ENCODE peak calls at places on chromosomes 12 and 14, in six cellular contexts. Z, H, W, J, C and B are unnamed samples.

GRCh38 chr14:103315368-103315911 is 18.6 kb upstream of the EIF5 start:
- DNase-seq in J (no peak), W (no peak), Z (peak), C (peak), H (peak), B (no peak)

GRCh38 chr14:77151245-77151644 is 9.7 kb upstream of the ZDHHC22 start:
- DNase-seq in J (no peak), C (no peak), W (no peak), Z (no peak), H (peak), B (no peak)

GRCh38 chr12:26198742-26199141 is 3.4 kb downstream of the SSPN start:
- DNase-seq in W (peak), Z (peak), J (no peak), H (peak), C (peak), B (no peak)

GRCh38 chr14:29144598-29144997 is 378.0 kb downstream of the FOXG1 start:
- DNase-seq in Z (no peak), H (no peak), C (no peak), J (no peak), W (no peak), B (no peak)

GRCh38 chr12:82473111-82473754 is 114.9 kb downstream of the METTL25 start:
- DNase-seq in C (no peak), J (no peak), W (no peak), Z (no peak), H (no peak), B (no peak)

GRCh38 chr12:64568313-64568712 is 42.0 kb upstream of the RASSF3 start:
- DNase-seq in W (no peak), Z (no peak), H (no peak), J (no peak), C (no peak), B (no peak)

GRCh38 chr12:64181504-64182291 is 40.4 kb downstream of the KICS2 start:
- DNase-seq in H (peak), C (peak), J (peak), W (peak), Z (peak), B (no peak)

GRCh38 chr14:75392686-75393641 is 34.9 kb upstream of the JDP2 start:
- DNase-seq in Z (no peak), W (no peak), H (no peak), C (no peak), J (no peak), B (no peak)

GRCh38 chr12:75908961-75909699 is 122.4 kb downstream of the PHLDA1 start:
- DNase-seq in Z (peak), W (peak), C (no peak), J (peak), H (peak), B (no peak)

GRCh38 chr12:123062682-123063426 is 82.4 kb downstream of the ARL6IP4 start:
- DNase-seq in W (no peak), H (peak), Z (peak), C (peak), J (peak), B (peak)

GRCh38 chr12:93908846-93909592 is 231.8 kb downstream of the CRADD start:
- DNase-seq in W (no peak), C (peak), H (peak), J (no peak), Z (peak), B (no peak)

GRCh38 chr14:93332032-93332852 is 594 bp downstream of the BTBD7 start:
- DNase-seq in H (peak), C (peak), J (peak), W (no peak), Z (peak), B (no peak)

GRCh38 chr12:123077298-123078113 is 73.4 kb downstream of the PITPNM2 start:
- DNase-seq in J (no peak), C (no peak), H (no peak), W (no peak), Z (no peak), B (no peak)

GRCh38 chr14:97697772-97698171 is 900.6 kb downstream of the VRK1 start:
- DNase-seq in H (no peak), C (no peak), W (no peak), J (no peak), Z (no peak), B (no peak)

GRCh38 chr12:112381421-112381897 is 772 bp downstream of the HECTD4 start:
- DNase-seq in Z (no peak), H (peak), W (no peak), C (peak), J (peak), B (no peak)

GRCh38 chr14:84420236-84420635 is 1109.7 kb upstream of the FLRT2 start:
- DNase-seq in C (no peak), J (no peak), Z (no peak), H (no peak), W (no peak), B (no peak)

GRCh38 chr12:92070054-92070863 is 75.4 kb downstream of the BTG1 start:
- DNase-seq in Z (no peak), C (no peak), H (no peak), J (peak), W (peak), B (no peak)

GRCh38 chr12:3772380-3772779 is 19.5 kb upstream of the CRACR2A start:
- DNase-seq in J (no peak), H (peak), Z (no peak), C (no peak), W (no peak), B (no peak)

GRCh38 chr12:54596526-54596946 is 8.1 kb upstream of the PPP1R1A start:
- DNase-seq in W (peak), Z (no peak), H (peak), C (peak), J (peak), B (peak)

GRCh38 chr12:82361461-82361915 is 3.2 kb downstream of the METTL25 start:
- DNase-seq in C (no peak), H (no peak), W (no peak), Z (no peak), J (no peak), B (no peak)

GRCh38 chr12:47776471-47777143 is 3.6 kb downstream of the SLC48A1 start:
- DNase-seq in H (no peak), C (no peak), W (no peak), J (no peak), Z (no peak), B (no peak)

GRCh38 chr12:19025582-19025981 is 104.0 kb upstream of the PLEKHA5 start:
- DNase-seq in H (no peak), W (no peak), C (no peak), Z (no peak), J (no peak), B (no peak)

GRCh38 chr14:75340921-75341320 is 62.3 kb downstream of the FOS start:
- DNase-seq in Z (peak), J (peak), H (peak), W (peak), C (no peak), B (peak)

GRCh38 chr12:67647547-67648305 is 819 bp upstream of the DYRK2 start:
- DNase-seq in C (peak), W (peak), J (peak), H (peak), Z (peak), B (peak)

GRCh38 chr14:102694530-102695171 is 82.6 kb upstream of the TRAF3 start:
- DNase-seq in J (peak), C (peak), W (peak), Z (no peak), H (peak), B (no peak)

GRCh38 chr14:61860294-61860918 is 98.2 kb downstream of the SNAPC1 start:
- DNase-seq in Z (no peak), W (no peak), C (peak), J (peak), H (peak), B (peak)

GRCh38 chr12:46494424-46494823 is 121.9 kb upstream of the SLC38A2 start:
- DNase-seq in H (no peak), J (no peak), Z (no peak), C (no peak), W (no peak), B (no peak)

GRCh38 chr12:1046727-1047126 is 55.7 kb downstream of the ERC1 start:
- DNase-seq in W (no peak), J (no peak), H (no peak), C (no peak), Z (no peak), B (peak)

GRCh38 chr14:32826404-32827082 is 112.1 kb upstream of the NPAS3 start:
- DNase-seq in J (no peak), W (no peak), Z (no peak), H (no peak), C (no peak), B (no peak)

GRCh38 chr12:6464531-6464930 is 5.9 kb downstream of the VAMP1 start:
- DNase-seq in Z (no peak), J (no peak), H (no peak), C (no peak), W (no peak), B (no peak)

GRCh38 chr14:77043177-77043983 is 14.9 kb upstream of the IRF2BPL start:
- DNase-seq in H (peak), W (peak), J (no peak), Z (peak), C (peak), B (no peak)

GRCh38 chr14:68705741-68706283 is 87.1 kb downstream of the ZFP36L1 start:
- DNase-seq in C (peak), J (no peak), Z (no peak), H (peak), W (peak), B (no peak)

GRCh38 chr12:132471011-132471857 is 18.7 kb upstream of the FBRSL1 start:
- DNase-seq in J (no peak), C (no peak), W (no peak), H (no peak), Z (peak), B (no peak)

GRCh38 chr12:112777387-112778025 is 14.0 kb upstream of the RPH3A start:
- DNase-seq in J (no peak), Z (no peak), C (no peak), H (no peak), W (no peak), B (no peak)

GRCh38 chr14:43540948-43541347 is 966.1 kb downstream of the FSCB start:
- DNase-seq in H (no peak), C (no peak), J (no peak), W (no peak), Z (no peak), B (no peak)

GRCh38 chr12:47397664-47398281 is 308.1 kb downstream of the RPAP3 start:
- DNase-seq in W (no peak), Z (no peak), H (peak), J (no peak), C (peak), B (no peak)

GRCh38 chr12:30506411-30506810 is 189.3 kb downstream of the IPO8 start:
- DNase-seq in Z (no peak), C (no peak), J (no peak), W (no peak), H (no peak), B (no peak)

GRCh38 chr12:27462851-27463250 is 16.3 kb downstream of the SMCO2 start:
- DNase-seq in H (no peak), J (no peak), W (peak), Z (peak), C (no peak), B (no peak)

DNA sequence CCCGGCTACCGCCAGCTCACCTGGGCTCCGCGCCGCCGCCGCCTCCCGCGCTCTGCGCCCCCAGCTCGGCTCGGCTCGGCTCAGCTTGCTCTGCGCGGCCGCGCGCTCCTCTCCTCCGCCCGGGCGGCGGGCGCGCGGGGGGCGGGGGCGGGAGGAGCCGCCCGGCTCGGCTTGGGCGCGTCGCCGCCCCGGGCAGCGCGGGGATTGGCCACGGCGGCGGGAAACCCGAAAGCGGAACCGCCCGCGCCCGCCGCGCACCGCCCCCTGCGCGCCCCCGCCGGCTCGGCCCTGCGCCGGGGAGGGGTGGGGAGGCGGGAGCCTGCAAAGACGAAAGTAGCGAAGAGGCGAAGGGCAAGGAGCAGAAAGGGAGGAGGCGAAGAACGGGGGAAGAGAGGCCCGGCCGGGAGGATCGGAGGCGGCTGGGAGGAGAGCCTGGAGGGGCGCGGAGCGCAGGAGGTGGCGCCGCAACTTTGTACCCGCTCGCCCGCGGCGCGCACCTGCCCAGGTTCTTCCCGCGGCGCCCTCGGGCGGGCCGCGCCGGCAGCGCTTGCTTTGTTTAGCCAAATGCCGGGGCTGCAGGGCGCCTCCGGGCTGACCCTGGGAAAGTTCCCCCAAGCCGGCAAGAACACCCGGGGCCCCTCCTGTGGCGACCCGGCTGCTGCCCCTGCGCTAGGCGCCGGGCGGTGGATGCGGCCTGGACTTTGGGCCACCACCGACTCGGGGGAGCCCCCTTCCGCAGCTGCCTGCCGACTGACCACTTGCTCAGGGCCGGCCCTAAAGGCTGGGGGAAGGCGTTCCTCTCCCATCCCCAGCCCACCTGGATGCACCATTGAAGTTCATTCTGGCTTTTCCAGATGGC is at the start of gene CAMKK2:
- DNase-seq in J (peak), H (peak), W (peak), C (peak), Z (peak), B (peak)
- TF ChIP-seq CTCF in J (no peak), H (peak), W (no peak), C (no peak), Z (no peak), B (peak)

DNA sequence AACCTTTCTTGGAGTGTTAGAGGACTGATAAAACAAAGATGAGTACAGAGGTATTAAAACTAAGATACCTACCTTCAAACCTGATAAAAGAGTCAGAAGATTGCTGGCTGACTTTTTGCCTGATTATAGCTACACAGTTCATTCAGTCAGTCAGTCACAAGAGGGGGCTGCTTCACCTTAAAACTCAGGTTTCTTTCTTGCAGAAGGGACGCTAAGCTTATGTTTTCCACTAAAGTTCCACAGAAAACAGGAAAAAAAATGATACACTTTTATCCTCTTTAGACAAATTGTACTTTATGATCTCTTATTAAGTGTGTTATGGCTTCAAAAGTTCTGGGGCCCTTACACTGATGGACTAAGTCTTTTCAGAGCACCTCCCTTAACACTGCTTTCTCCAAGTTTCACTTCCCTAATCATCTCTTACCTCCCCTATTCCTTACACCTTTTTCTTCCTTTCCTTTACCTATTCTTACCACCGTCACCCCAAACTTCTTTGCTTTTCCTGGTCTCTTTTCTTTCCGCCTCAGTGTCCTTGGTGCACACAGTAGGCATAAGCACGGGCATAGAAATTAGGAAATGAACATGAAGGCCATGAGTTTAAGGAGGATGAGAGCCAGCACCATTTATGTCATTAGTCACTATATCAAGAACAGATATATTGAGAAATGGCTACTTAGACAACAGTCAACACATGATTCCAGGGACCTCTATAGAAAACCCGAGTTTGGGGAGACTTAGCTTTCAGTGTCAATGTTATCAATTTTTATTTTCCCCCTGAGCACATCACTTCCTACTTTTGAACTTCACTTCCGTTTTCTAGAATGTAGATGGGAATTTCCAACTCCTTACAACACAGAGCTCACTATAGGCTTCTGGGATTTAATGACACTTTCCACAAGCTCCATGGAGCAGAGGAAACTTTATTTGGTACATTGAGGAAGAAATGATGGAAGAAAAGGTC is 448.9 kb upstream of the OR4E1 start:
- DNase-seq in C (peak), H (peak), Z (no peak), J (no peak), W (no peak), B (no peak)
- TF ChIP-seq CTCF in C (peak), H (no peak), Z (no peak), J (no peak), W (no peak), B (no peak)

GRCh38 chr12:88578821-88579518 is 1.3 kb downstream of the KITLG start:
- DNase-seq in J (peak), Z (no peak), W (no peak), C (peak), H (peak), B (no peak)
- TF ChIP-seq CTCF in J (no peak), Z (peak), W (peak), C (peak), H (peak), B (peak)

DNA sequence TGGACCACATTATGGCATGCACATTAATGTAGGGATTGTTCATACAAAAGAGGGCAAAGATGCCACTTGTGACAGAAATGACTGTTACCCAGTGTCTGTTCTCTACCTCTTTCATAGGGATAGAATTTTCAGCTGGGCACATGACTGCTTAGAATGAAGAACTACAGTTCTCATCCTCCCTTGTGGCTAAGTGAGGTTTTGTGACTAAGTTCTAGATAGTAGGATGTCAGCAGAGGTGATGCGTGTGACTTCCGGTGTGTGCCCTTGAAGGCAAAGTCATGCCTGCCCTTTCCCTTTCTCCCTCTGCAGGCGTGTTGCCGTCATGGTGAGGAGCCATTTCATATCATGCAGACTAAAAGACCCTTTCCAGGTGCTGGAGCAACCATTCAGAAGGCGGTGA is 99.3 kb downstream of the CACNA1C start:
- DNase-seq in H (no peak), J (no peak), Z (no peak), W (no peak), C (no peak), B (no peak)
- TF ChIP-seq CTCF in H (no peak), J (no peak), Z (no peak), W (no peak), C (no peak), B (no peak)

GRCh38 chr12:110931315-110931728 is 10.9 kb upstream of the MYL2 start:
- DNase-seq in H (no peak), J (no peak), W (no peak), Z (peak), C (no peak), B (no peak)

GRCh38 chr12:110930348-110931314 is 10.3 kb upstream of the MYL2 start:
- DNase-seq in H (no peak), C (no peak), J (no peak), Z (no peak), W (no peak), B (no peak)

GRCh38 chr12:110933326-110933974 is 13.1 kb upstream of the MYL2 start:
- DNase-seq in Z (no peak), J (no peak), C (no peak), W (no peak), H (no peak), B (no peak)

GRCh38 chr12:110934093-110934852 is 13.9 kb upstream of the MYL2 start:
- DNase-seq in Z (peak), W (no peak), J (no peak), H (peak), C (peak), B (no peak)

DNA sequence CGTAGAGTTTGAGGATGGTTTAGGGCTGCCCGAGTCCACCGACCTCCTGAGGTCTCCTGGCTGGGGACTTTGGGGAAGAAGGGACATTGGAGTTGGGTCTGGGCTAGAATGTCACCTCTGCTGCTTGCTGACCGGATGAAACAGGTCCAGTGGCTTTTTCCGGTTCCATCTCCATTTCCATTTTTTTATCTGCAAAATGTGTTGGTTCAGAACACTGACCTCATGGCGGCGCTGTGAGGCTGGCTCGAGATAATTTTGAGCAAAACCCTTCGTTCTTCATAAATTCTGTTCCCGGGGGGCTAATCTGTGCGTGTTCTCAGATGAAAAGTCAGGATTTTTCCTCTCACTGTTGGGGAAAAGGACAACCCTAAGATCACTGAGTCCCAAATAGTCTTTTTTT is 11.7 kb upstream of the MYL2 start:
- DNase-seq in J (no peak), W (no peak), H (no peak), Z (no peak), C (no peak), B (no peak)
- TF ChIP-seq CTCF in J (no peak), W (no peak), H (no peak), Z (peak), C (peak), B (peak)